ENCODE peak calls at places on chromosomes 16 and 17, in ten cellular contexts. G is transverse colon, N is A549, U is spleen, L is lower leg skin, Z is body of pancreas, V is esophagus squamous epithelium, B is HepG2, W is IMR-90, T is endothelial cell of umbilical vein. I is an unnamed sample.

GRCh38 chr17:35373984-35374765 is 754 bp upstream of the SLFN11 start:
- DNase-seq in G (peak), N (peak), U (peak), L (peak), Z (peak), V (no peak), B (no peak), W (peak), T (no peak), I (peak)

GRCh38 chr17:72266099-72266852 is 145.5 kb downstream of the SOX9 start:
- DNase-seq in G (no peak), N (no peak), U (no peak), L (no peak), Z (no peak), V (no peak), B (no peak), W (no peak), T (no peak), I (no peak)

GRCh38 chr17:57603978-57604377 is 141.1 kb downstream of the CCDC182 start:
- DNase-seq in G (peak), N (no peak), U (peak), L (no peak), Z (peak), V (no peak), B (no peak), W (no peak), T (no peak), I (no peak)

GRCh38 chr16:80273635-80274538 is 266.9 kb upstream of the DYNLRB2 start:
- DNase-seq in G (no peak), N (no peak), U (no peak), L (no peak), Z (no peak), V (no peak), B (no peak), W (peak), T (no peak), I (no peak)

GRCh38 chr16:55480228-55480655 is 1.2 kb downstream of the MMP2 start:
- DNase-seq in G (peak), N (no peak), U (no peak), L (peak), Z (peak), V (no peak), B (no peak), W (peak), T (peak), I (peak)

GRCh38 chr16:1181715-1182671 is 29.1 kb downstream of the CACNA1H start:
- DNase-seq in G (peak), N (peak), U (no peak), L (no peak), Z (peak), V (no peak), B (peak), W (peak), T (peak), I (peak)

GRCh38 chr16:53356478-53357207 is 77.6 kb upstream of the RBL2 start:
- DNase-seq in G (no peak), N (no peak), U (no peak), L (no peak), Z (no peak), V (no peak), B (no peak), W (no peak), T (no peak), I (no peak)

GRCh38 chr16:27642753-27643152 is 92.8 kb downstream of the KATNIP start:
- DNase-seq in G (no peak), N (no peak), U (no peak), L (no peak), Z (no peak), V (no peak), B (peak), W (peak), T (no peak), I (no peak)

GRCh38 chr17:58231644-58232043 is 6.7 kb upstream of the LPO start:
- DNase-seq in G (no peak), N (no peak), U (no peak), L (no peak), Z (no peak), V (no peak), B (no peak), W (peak), T (no peak), I (no peak)

GRCh38 chr17:61997649-61998048 is 67.4 kb downstream of the MED13 start:
- DNase-seq in G (no peak), N (no peak), U (no peak), L (no peak), Z (no peak), V (no peak), B (no peak), W (peak), T (peak), I (no peak)

GRCh38 chr17:43952724-43953666 is 745 bp downstream of the PYY start:
- DNase-seq in G (no peak), N (no peak), U (no peak), L (no peak), Z (no peak), V (no peak), B (no peak), W (no peak), T (no peak), I (no peak)

GRCh38 chr17:64146418-64147109 is 16.6 kb upstream of the ERN1 start:
- DNase-seq in G (peak), N (peak), U (peak), L (peak), Z (peak), V (no peak), B (peak), W (peak), T (peak), I (peak)

GRCh38 chr17:49515196-49515770 is 20.2 kb downstream of the NGFR start:
- DNase-seq in G (peak), N (peak), U (peak), L (peak), Z (peak), V (no peak), B (peak), W (peak), T (no peak), I (peak)

GRCh38 chr17:9473716-9474115 is 101.9 kb downstream of the STX8 start:
- DNase-seq in G (no peak), N (no peak), U (no peak), L (no peak), Z (no peak), V (no peak), B (peak), W (peak), T (no peak), I (no peak)

GRCh38 chr16:17467923-17468540 is 2.7 kb downstream of the XYLT1 start:
- DNase-seq in G (peak), N (peak), U (peak), L (peak), Z (peak), V (no peak), B (peak), W (peak), T (no peak), I (peak)

GRCh38 chr16:27597361-27597760 is 47.4 kb downstream of the KATNIP start:
- DNase-seq in G (no peak), N (no peak), U (no peak), L (no peak), Z (no peak), V (no peak), B (no peak), W (no peak), T (no peak), I (no peak)

GRCh38 chr16:4972938-4973587 is 14.9 kb downstream of the SEC14L5 start:
- DNase-seq in G (no peak), N (no peak), U (no peak), L (no peak), Z (no peak), V (no peak), B (no peak), W (no peak), T (no peak), I (no peak)

GRCh38 chr17:16269658-16270057 is 52.6 kb downstream of the PIGL start:
- DNase-seq in G (no peak), N (no peak), U (no peak), L (no peak), Z (no peak), V (no peak), B (no peak), W (peak), T (no peak), I (no peak)

GRCh38 chr16:63689068-63689467 is 1432.8 kb downstream of the CDH11 start:
- DNase-seq in G (no peak), N (no peak), U (no peak), L (no peak), Z (no peak), V (no peak), B (no peak), W (no peak), T (peak), I (no peak)

GRCh38 chr16:15032547-15033308 is 23.1 kb downstream of the NTAN1 start:
- DNase-seq in G (peak), N (no peak), U (no peak), L (no peak), Z (no peak), V (no peak), B (no peak), W (peak), T (no peak), I (no peak)

GRCh38 chr16:10619271-10619849 is 39.0 kb upstream of the EMP2 start:
- DNase-seq in G (peak), N (no peak), U (no peak), L (peak), Z (peak), V (no peak), B (no peak), W (no peak), T (no peak), I (no peak)

GRCh38 chr17:78375401-78376079 is 2.9 kb upstream of the PGS1 start:
- DNase-seq in G (no peak), N (no peak), U (peak), L (no peak), Z (no peak), V (no peak), B (peak), W (peak), T (peak), I (no peak)

GRCh38 chr16:49857423-49858181 is 1.7 kb upstream of the ZNF423 start:
- DNase-seq in G (peak), N (peak), U (peak), L (no peak), Z (peak), V (no peak), B (peak), W (peak), T (peak), I (peak)

GRCh38 chr16:49856741-49857330 is 924 bp upstream of the ZNF423 start:
- DNase-seq in G (peak), N (peak), U (peak), L (no peak), Z (peak), V (no peak), B (peak), W (peak), T (peak), I (peak)

GRCh38 chr16:49854227-49855203 is 1.4 kb downstream of the ZNF423 start:
- DNase-seq in G (peak), N (peak), U (peak), L (no peak), Z (peak), V (no peak), B (no peak), W (no peak), T (peak), I (peak)

GRCh38 chr16:49855822-49856740 is at the start of gene ZNF423:
- DNase-seq in G (peak), N (no peak), U (no peak), L (no peak), Z (peak), V (no peak), B (no peak), W (no peak), T (peak), I (no peak)

GRCh38 chr16:49855280-49855821 is 561 bp downstream of the ZNF423 start:
- DNase-seq in G (peak), N (peak), U (peak), L (peak), Z (peak), V (no peak), B (no peak), W (peak), T (peak), I (peak)
- TF ChIP-seq POLR2A in G (peak), N (no peak), U (no peak), L (no peak), Z (peak), V (peak), B (no peak), W (no peak), T (peak), I (peak)

GRCh38 chr16:8621221-8621571 is 302 bp upstream of the METTL22 start:
- DNase-seq in G (no peak), N (no peak), U (no peak), L (no peak), Z (no peak), V (no peak), B (no peak), W (no peak), T (no peak), I (no peak)
- TF ChIP-seq POLR2A in G (no peak), N (no peak), U (no peak), L (no peak), Z (no peak), V (no peak), B (no peak), W (no peak), T (no peak), I (no peak)

DNA sequence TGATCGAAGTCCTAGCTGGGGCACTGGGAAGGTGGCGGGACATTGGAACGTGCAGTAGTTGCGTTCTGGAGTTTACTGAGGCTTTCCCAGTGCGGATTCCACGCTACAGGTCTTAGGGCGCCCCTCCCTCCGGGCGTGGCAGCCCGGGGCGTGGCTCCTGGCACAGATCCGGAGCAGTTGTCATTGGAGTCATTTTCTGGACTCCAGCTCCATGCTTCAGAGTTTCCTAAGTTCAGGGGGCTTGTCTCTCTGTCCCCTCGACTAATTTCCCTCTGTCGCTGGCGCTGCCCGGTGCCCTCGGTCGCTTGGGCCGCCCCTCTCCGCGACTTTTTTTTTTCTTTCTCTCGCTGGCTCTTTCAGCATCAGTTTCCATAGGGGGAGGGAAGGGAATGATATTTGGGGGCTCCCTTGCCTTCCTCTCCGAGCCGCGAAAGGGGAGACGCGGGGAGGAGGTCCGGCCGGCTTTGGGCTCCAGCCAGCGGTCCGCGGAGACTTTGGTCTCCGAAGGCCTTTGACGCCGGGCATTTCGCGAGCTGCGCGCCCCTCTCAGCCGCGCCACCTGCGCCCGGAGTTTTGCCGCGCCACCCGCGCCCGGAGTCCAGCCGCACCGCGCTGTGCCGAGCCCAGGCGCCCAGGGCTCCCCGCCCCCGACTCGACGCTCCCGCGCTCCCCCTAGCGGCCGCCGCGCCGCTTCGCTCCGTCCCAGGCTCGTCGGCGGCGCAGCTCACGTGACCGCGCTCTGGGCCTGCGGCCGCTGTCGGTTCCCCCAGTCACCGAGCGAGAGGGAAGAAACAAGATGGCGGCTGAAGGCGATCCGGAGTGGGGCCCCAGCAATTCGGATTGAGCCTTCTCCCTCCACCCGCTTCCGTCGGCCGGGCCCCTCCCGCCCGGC is at the start of gene BPTF:
- DNase-seq in G (peak), N (peak), U (peak), L (peak), Z (peak), V (peak), B (peak), W (peak), T (peak), I (peak)
- TF ChIP-seq POLR2A in G (peak), N (peak), U (no peak), L (no peak), Z (peak), V (peak), B (peak), W (peak), T (peak), I (peak)

DNA sequence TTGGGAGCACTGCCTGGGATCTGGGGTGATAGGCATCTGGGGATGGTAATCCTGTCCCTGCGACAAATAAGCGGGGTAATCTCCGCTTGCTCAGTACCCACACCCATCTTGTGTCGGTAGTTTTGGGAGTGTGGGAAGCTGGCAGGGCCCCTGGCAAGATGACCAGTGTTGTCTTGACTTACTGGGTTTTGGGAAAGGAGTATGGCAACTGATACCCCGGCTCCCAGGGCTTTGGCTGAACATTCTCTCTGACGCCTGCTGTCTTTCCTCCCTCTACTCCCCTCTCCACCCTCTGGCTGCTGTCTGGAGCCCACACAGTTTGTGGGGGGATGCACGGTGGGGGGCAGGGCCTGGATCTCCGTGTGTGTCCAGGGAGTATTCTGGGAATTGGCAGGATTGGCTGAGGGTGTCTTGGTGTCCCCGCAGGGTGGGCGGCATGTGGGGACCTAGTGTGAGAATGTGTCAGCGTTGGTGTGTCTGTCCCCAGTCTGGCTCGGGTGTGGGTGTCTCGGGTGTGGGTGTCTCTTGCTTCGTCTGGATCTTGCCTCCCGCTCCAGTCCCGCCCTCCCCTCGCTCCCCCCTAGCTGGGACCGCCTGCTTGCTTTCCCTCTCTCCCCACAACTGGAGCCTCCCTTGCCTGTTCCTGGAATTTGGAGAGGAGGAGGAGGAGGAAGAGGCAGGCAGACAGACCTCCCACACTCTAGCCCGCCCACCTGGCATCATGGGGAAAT is 12.0 kb downstream of the RARA start:
- DNase-seq in G (peak), N (no peak), U (peak), L (no peak), Z (peak), V (no peak), B (no peak), W (no peak), T (no peak), I (no peak)
- TF ChIP-seq POLR2A in G (peak), N (no peak), U (no peak), L (no peak), Z (no peak), V (no peak), B (no peak), W (no peak), T (no peak), I (no peak)

GRCh38 chr17:12996941-12997340 is 20.9 kb downstream of the ELAC2 start:
- DNase-seq in G (no peak), N (no peak), U (no peak), L (no peak), Z (no peak), V (no peak), B (no peak), W (no peak), T (no peak), I (no peak)

GRCh38 chr17:12994341-12995074 is 23.3 kb downstream of the ELAC2 start:
- DNase-seq in G (no peak), N (no peak), U (no peak), L (no peak), Z (no peak), V (no peak), B (no peak), W (no peak), T (no peak), I (no peak)

GRCh38 chr17:12996357-12996756 is 21.5 kb downstream of the ELAC2 start:
- DNase-seq in G (no peak), N (no peak), U (no peak), L (no peak), Z (no peak), V (no peak), B (no peak), W (no peak), T (no peak), I (no peak)

GRCh38 chr17:12995106-12995895 is 22.5 kb downstream of the ELAC2 start:
- DNase-seq in G (no peak), N (no peak), U (no peak), L (no peak), Z (no peak), V (no peak), B (no peak), W (no peak), T (no peak), I (no peak)

DNA sequence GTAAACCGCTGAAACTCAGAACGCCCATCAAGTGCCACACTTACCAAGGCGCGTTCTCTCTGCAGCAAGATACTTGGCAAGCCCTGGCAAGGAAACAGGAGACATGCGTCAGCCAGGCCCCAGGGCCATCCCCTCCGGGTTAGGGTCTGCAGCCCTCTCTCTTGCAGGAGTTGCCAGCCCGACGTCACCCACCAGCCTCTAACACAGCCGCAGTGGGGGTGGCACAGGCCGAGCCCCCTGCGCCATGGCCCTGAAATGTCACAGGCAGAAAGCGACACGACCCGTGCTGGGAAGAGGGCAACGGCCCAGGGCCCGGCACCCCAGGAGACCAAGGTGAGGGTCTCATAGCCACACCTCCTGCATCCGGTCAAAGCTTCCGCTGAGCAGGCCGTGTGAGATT is 21.9 kb downstream of the ELAC2 start:
- DNase-seq in G (no peak), N (no peak), U (no peak), L (no peak), Z (no peak), V (no peak), B (no peak), W (no peak), T (no peak), I (no peak)
- TF ChIP-seq POLR2A in G (no peak), N (no peak), U (no peak), L (no peak), Z (no peak), V (no peak), B (no peak), W (no peak), T (no peak), I (no peak)

DNA sequence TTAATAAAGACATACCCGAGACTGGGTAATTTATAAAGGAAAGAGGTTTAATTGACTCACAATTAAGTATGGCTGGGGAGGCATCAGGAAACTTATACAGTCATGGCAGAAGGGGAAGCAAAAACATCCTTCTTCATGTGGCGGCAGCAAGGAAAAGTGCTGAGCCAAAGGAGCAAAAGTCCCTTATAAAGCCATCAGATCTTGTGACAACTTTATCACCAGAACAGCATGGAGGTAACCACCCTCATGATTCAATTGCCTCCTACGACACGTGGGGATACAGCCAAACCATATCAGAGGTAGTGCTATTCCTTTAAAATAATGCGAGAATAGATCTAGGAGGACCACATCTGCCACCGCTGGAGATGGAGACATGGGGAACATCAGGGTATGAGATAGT is 9.0 kb downstream of the C16orf54 start:
- DNase-seq in G (peak), N (no peak), U (peak), L (no peak), Z (no peak), V (no peak), B (no peak), W (no peak), T (no peak), I (no peak)
- TF ChIP-seq POLR2A in G (peak), N (no peak), U (no peak), L (no peak), Z (no peak), V (no peak), B (no peak), W (no peak), T (no peak), I (no peak)

GRCh38 chr17:38747385-38748328 is 479 bp downstream of the PCGF2 start:
- DNase-seq in G (peak), N (no peak), U (no peak), L (no peak), Z (peak), V (no peak), B (no peak), W (no peak), T (no peak), I (peak)
- TF ChIP-seq POLR2A in G (no peak), N (peak), U (no peak), L (no peak), Z (no peak), V (no peak), B (no peak), W (no peak), T (no peak), I (no peak)

GRCh38 chr17:38730526-38731379 is 612 bp downstream of the CISD3 start:
- DNase-seq in G (peak), N (peak), U (peak), L (no peak), Z (peak), V (no peak), B (peak), W (peak), T (peak), I (peak)
- TF ChIP-seq POLR2A in G (peak), N (no peak), U (no peak), L (no peak), Z (peak), V (no peak), B (no peak), W (no peak), T (no peak), I (peak)

I was measured in right lobe of liver.